ENCODE peak calls at places on chromosomes 5 and 9, in five cellular contexts. One of them, this sample, is unnamed.

GRCh38 chr9:37027582-37028424 is 6.3 kb downstream of the PAX5 start:
- DNase-seq in OCI-LY7: peak; percentile 99
- DNase-seq in psoas muscle: peak; percentile 91
- DNase-seq in neuronal stem cell: peak; percentile 96
- DNase-seq in fibroblast of lung: peak; percentile 76
- DNase-seq in this sample: peak; percentile 69

GRCh38 chr9:122334916-122335315 is 35.9 kb upstream of the PTGS1 start:
- DNase-seq in OCI-LY7: no peak
- DNase-seq in psoas muscle: no peak
- DNase-seq in neuronal stem cell: no peak
- DNase-seq in fibroblast of lung: no peak
- DNase-seq in this sample: peak; percentile 5

GRCh38 chr5:161273410-161273809 is 273.1 kb downstream of the GABRB2 start:
- DNase-seq in OCI-LY7: no peak
- DNase-seq in psoas muscle: no peak
- DNase-seq in neuronal stem cell: no peak
- DNase-seq in fibroblast of lung: no peak
- DNase-seq in this sample: no peak

GRCh38 chr5:148912714-148913398 is 86.4 kb downstream of the ADRB2 start:
- DNase-seq in OCI-LY7: no peak
- DNase-seq in psoas muscle: no peak
- DNase-seq in neuronal stem cell: peak; percentile 70
- DNase-seq in fibroblast of lung: peak; percentile 85
- DNase-seq in this sample: peak; percentile 85

GRCh38 chr9:16867571-16868311 is 2.7 kb downstream of the BNC2 start:
- DNase-seq in OCI-LY7: no peak
- DNase-seq in psoas muscle: no peak
- DNase-seq in neuronal stem cell: no peak
- DNase-seq in fibroblast of lung: peak; percentile 78
- DNase-seq in this sample: no peak

GRCh38 chr5:68362331-68362730 is 146.8 kb downstream of the PIK3R1 start:
- DNase-seq in OCI-LY7: no peak
- DNase-seq in psoas muscle: no peak
- DNase-seq in neuronal stem cell: no peak
- DNase-seq in fibroblast of lung: no peak
- DNase-seq in this sample: no peak

GRCh38 chr9:37963936-37964739 is 60.2 kb upstream of the SLC25A51 start:
- DNase-seq in OCI-LY7: no peak
- DNase-seq in psoas muscle: no peak
- DNase-seq in neuronal stem cell: no peak
- DNase-seq in fibroblast of lung: peak; percentile 98
- DNase-seq in this sample: peak; percentile 92

GRCh38 chr9:132514011-132514744 is 68.2 kb upstream of the BARHL1 start:
- DNase-seq in OCI-LY7: no peak
- DNase-seq in psoas muscle: no peak
- DNase-seq in neuronal stem cell: no peak
- DNase-seq in fibroblast of lung: no peak
- DNase-seq in this sample: no peak

GRCh38 chr5:79236970-79237734 is 1.2 kb downstream of the JMY start:
- DNase-seq in OCI-LY7: peak; percentile 54
- DNase-seq in psoas muscle: peak; percentile 76
- DNase-seq in neuronal stem cell: peak; percentile 29
- DNase-seq in fibroblast of lung: peak; percentile 43
- DNase-seq in this sample: no peak

GRCh38 chr5:137515238-137515637 is 16.1 kb upstream of the SPOCK1 start:
- DNase-seq in OCI-LY7: no peak
- DNase-seq in psoas muscle: no peak
- DNase-seq in neuronal stem cell: no peak
- DNase-seq in fibroblast of lung: no peak
- DNase-seq in this sample: no peak

GRCh38 chr5:149108651-149109280 is 32.5 kb upstream of the ABLIM3 start:
- DNase-seq in OCI-LY7: no peak
- DNase-seq in psoas muscle: no peak
- DNase-seq in neuronal stem cell: no peak
- DNase-seq in fibroblast of lung: peak; percentile 30
- DNase-seq in this sample: no peak

GRCh38 chr5:144421411-144421810 is 250.7 kb downstream of the KCTD16 start:
- DNase-seq in OCI-LY7: no peak
- DNase-seq in psoas muscle: no peak
- DNase-seq in neuronal stem cell: no peak
- DNase-seq in fibroblast of lung: no peak
- DNase-seq in this sample: no peak

DNA sequence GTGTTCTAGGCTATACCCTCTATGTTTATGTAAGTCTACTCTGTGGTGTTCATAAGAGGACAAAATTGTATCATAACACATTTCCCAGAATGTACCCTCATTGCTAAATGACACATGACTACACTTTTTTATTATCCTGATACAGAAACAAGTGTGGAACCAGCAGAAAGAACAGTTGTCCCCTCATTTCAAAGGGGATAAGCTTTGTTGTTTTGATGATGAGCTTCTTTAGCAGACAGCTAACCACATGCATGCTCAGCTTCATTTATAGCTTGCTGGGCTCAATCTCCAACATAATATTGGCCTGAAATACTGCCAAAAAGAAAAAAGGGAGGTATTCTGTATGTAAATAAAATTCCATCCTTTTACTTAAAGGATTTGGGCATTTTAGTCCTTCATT is 120.3 kb downstream of the SPATA31D1 start:
- DNase-seq in OCI-LY7: no peak
- DNase-seq in psoas muscle: no peak
- DNase-seq in neuronal stem cell: no peak
- DNase-seq in fibroblast of lung: no peak
- DNase-seq in this sample: no peak
- H3K4me3 ChIP-seq in OCI-LY7: no peak overlapping the region
- H3K4me3 ChIP-seq in psoas muscle: no peak overlapping the region
- H3K4me3 ChIP-seq in neuronal stem cell: no peak overlapping the region
- H3K4me3 ChIP-seq in fibroblast of lung: no peak overlapping the region
- H3K4me3 ChIP-seq in this sample: no peak overlapping the region

GRCh38 chr9:126625329-126626116 is 11.8 kb downstream of the LMX1B start:
- DNase-seq in OCI-LY7: no peak
- DNase-seq in psoas muscle: no peak
- DNase-seq in neuronal stem cell: no peak
- DNase-seq in fibroblast of lung: no peak
- DNase-seq in this sample: no peak
- H3K4me3 ChIP-seq in OCI-LY7: no peak overlapping the region
- H3K4me3 ChIP-seq in psoas muscle: peak overlapping the region; percentile 45
- H3K4me3 ChIP-seq in neuronal stem cell: no peak overlapping the region
- H3K4me3 ChIP-seq in fibroblast of lung: no peak overlapping the region
- H3K4me3 ChIP-seq in this sample: no peak overlapping the region

DNA sequence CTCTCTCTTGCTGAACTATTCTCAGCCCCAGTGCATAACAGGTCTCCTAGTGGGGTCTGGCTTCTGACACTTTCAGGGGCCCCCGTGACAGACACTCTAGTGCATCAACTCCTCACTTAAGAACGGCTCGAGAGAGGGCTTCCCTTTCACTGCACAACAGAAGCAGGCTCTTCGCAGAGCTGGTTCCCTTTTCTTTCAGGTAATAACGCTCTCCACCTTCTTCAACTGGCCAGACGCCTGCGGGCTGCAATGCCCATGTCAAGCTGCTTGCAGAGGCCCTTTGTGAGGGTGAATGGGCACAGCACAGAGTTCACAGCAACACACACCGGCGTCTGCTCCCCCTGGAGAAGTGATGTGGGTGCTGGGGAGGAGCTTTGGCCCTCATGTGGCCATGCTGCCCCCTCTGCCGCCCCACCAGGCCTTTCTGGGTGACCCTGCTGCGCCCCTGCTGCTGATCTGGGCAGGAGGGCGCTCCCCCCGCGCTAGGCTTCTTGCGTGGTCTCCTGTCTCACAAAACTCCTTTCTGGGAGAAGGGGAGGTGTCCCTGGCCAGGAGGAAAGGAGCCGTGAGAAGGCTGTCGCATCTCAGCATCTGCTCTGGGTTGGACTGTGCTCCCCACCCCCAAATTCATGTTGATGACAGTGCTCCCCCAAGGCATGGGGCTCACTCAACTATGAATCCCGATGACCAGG is 2.4 kb downstream of the MRPL36 start:
- DNase-seq in OCI-LY7: no peak
- DNase-seq in psoas muscle: no peak
- DNase-seq in neuronal stem cell: no peak
- DNase-seq in fibroblast of lung: no peak
- DNase-seq in this sample: no peak
- H3K4me3 ChIP-seq in OCI-LY7: no peak overlapping the region
- H3K4me3 ChIP-seq in psoas muscle: no peak overlapping the region
- H3K4me3 ChIP-seq in neuronal stem cell: no peak overlapping the region
- H3K4me3 ChIP-seq in fibroblast of lung: no peak overlapping the region
- H3K4me3 ChIP-seq in this sample: no peak overlapping the region

DNA sequence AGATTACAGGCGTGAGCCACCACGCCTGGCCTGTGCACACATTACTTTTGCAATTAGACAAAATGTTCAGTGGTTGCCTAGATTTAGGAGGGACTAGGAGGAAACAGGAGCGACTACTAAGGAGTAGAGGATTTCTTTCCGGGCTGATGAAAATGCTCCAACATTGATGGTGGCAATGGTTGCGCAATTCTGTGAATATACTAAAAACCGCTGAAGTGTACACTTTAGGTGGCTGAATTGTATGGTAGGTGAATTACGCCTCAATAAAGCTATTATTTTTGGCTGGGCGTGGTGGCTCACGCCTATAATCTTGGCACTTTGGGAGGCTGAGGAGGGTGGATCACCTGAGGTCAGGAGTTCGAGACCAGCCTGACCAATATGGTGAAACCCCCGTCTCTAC is 46.8 kb upstream of the STXBP1 start:
- DNase-seq in OCI-LY7: no peak
- DNase-seq in psoas muscle: no peak
- DNase-seq in neuronal stem cell: no peak
- DNase-seq in fibroblast of lung: no peak
- DNase-seq in this sample: no peak
- H3K4me3 ChIP-seq in OCI-LY7: no peak overlapping the region
- H3K4me3 ChIP-seq in psoas muscle: no peak overlapping the region
- H3K4me3 ChIP-seq in neuronal stem cell: no peak overlapping the region
- H3K4me3 ChIP-seq in fibroblast of lung: no peak overlapping the region
- H3K4me3 ChIP-seq in this sample: no peak overlapping the region

This sample was measured in astrocyte of the cerebellum.